ENCODE peak calls at places on chromosomes 13 and 19, in seven cellular contexts. J is H1, F is K562, X is GM12878, N is SK-N-SH, B is GM12892, T is HepG2. D is an unnamed sample.

GRCh38 chr19:35307990-35308389 is 16.0 kb downstream of the MAG start:
- DNase-seq in J (no peak), X (no peak), T (no peak), F (no peak), N (no peak), B (no peak), D (no peak)

GRCh38 chr19:18274776-18275356 is 614 bp upstream of the IQCN start:
- DNase-seq in T (peak), J (no peak), N (no peak), X (no peak), F (peak), B (no peak), D (no peak)

GRCh38 chr19:18274303-18274775 is at the start of gene IQCN:
- DNase-seq in F (no peak), T (peak), J (no peak), B (no peak), N (no peak), X (no peak), D (no peak)

GRCh38 chr13:40126301-40127085 is 471.0 kb downstream of the COG6 start:
- DNase-seq in J (no peak), B (no peak), N (no peak), T (no peak), X (no peak), F (no peak), D (no peak)

GRCh38 chr19:36528921-36529518 is 949 bp upstream of the ZNF260 start:
- DNase-seq in T (peak), X (peak), N (peak), F (peak), B (peak), J (no peak), D (peak)

GRCh38 chr19:47200530-47200929 is 30.5 kb downstream of the BBC3 start:
- DNase-seq in N (no peak), T (no peak), B (no peak), F (no peak), J (no peak), X (no peak), D (no peak)

GRCh38 chr19:13906525-13906904 is 514 bp downstream of the CC2D1A start:
- DNase-seq in J (no peak), N (peak), T (peak), B (no peak), F (no peak), X (no peak), D (no peak)

GRCh38 chr19:50658438-50659317 is 9.4 kb downstream of the C19orf81 start:
- DNase-seq in B (no peak), N (peak), T (no peak), F (peak), J (peak), X (no peak), D (no peak)

GRCh38 chr19:16319466-16319865 is 5.2 kb upstream of the KLF2 start:
- DNase-seq in X (no peak), N (no peak), F (no peak), J (no peak), T (no peak), B (no peak), D (no peak)

GRCh38 chr19:18883530-18884304 is 12.2 kb downstream of the CERS1 start:
- DNase-seq in N (no peak), F (peak), B (no peak), J (no peak), T (no peak), X (no peak), D (no peak)

GRCh38 chr13:24670927-24671326 is 9.3 kb upstream of the ATP12A start:
- DNase-seq in N (peak), X (no peak), J (no peak), F (peak), T (no peak), B (no peak), D (no peak)

GRCh38 chr19:49997709-49998108 is 27.5 kb downstream of the VRK3 start:
- DNase-seq in F (peak), N (peak), B (peak), X (peak), J (no peak), T (peak), D (peak)

GRCh38 chr13:43229506-43229905 is 206.1 kb downstream of the DNAJC15 start:
- DNase-seq in J (no peak), N (no peak), X (no peak), F (no peak), B (no peak), T (no peak), D (no peak)

GRCh38 chr19:58543826-58544590 is at the start of gene TRIM28:
- DNase-seq in X (peak), B (peak), T (peak), J (peak), N (peak), F (peak), D (peak)

GRCh38 chr13:107211073-107211472 is 643.1 kb upstream of the ARGLU1 start:
- DNase-seq in B (peak), F (peak), J (peak), X (no peak), T (peak), N (peak), D (peak)

GRCh38 chr19:40716031-40716654 is 543 bp downstream of the COQ8B start:
- DNase-seq in N (no peak), F (peak), J (no peak), T (no peak), X (peak), B (no peak), D (no peak)

GRCh38 chr13:43720780-43721397 is 65.9 kb downstream of the ENOX1 start:
- DNase-seq in J (no peak), T (no peak), N (no peak), B (no peak), F (no peak), X (no peak), D (no peak)

GRCh38 chr19:54928299-54928698 is 19.0 kb downstream of the NLRP7 start:
- DNase-seq in X (no peak), T (no peak), B (no peak), J (no peak), F (peak), N (no peak), D (no peak)

GRCh38 chr13:63075126-63075525 is 1659.5 kb upstream of the PCDH20 start:
- DNase-seq in T (no peak), X (no peak), B (no peak), F (no peak), N (no peak), J (no peak), D (no peak)

GRCh38 chr13:45951724-45952123 is 100.2 kb upstream of the SIAH3 start:
- DNase-seq in T (no peak), J (no peak), B (no peak), F (no peak), X (no peak), N (no peak), D (no peak)

GRCh38 chr13:69565334-69565733 is 542.3 kb upstream of the ATXN8OS start:
- DNase-seq in T (peak), N (peak), X (peak), J (no peak), B (no peak), F (peak), D (peak)

DNA sequence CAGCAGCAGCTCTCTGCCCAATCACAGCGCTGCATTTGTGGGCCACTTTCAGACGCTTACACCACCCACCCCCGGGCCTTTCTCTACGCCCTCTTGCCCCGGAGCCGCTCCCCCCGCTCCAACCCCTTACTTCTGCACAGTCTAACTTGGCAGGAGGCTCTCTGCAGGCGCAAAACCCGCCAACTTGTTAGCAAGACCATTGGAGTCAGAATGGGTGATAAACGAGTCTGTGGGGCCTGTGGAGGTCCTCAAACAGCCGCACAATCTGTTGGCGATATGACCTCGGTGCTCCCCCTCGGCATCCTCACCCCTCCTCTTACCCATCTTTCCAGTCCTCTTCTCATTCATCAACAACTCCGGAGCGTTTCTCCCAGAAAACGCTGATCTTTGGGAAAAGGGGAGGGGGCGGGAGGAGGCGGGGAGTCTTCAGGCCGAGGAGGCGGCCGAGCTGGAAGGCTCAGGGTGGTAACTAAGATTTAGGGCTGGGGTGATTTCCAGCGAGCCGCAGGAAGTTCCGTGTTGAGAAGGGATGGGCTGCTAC is 4.2 kb downstream of the SOX21 start:
- DNase-seq in T (no peak), F (no peak), B (no peak), J (no peak), X (no peak), N (peak), D (no peak)
- TF ChIP-seq TAF1 in T (no peak), F (no peak), B (no peak), J (no peak), X (no peak), N (no peak), D (no peak)

GRCh38 chr19:45350477-45351058 is 10.0 kb downstream of the KLC3 start:
- DNase-seq in N (peak), T (no peak), X (no peak), F (no peak), B (peak), J (no peak), D (no peak)

GRCh38 chr19:45347570-45348366 is 7.2 kb downstream of the KLC3 start:
- DNase-seq in J (no peak), F (no peak), X (no peak), N (peak), T (no peak), B (no peak), D (no peak)

GRCh38 chr19:45348367-45349125 is 8.0 kb downstream of the KLC3 start:
- DNase-seq in F (no peak), T (no peak), B (no peak), J (no peak), X (no peak), N (peak), D (no peak)

GRCh38 chr19:45349430-45349941 is 8.9 kb downstream of the KLC3 start:
- DNase-seq in F (no peak), T (no peak), X (no peak), J (no peak), B (no peak), N (peak), D (no peak)

DNA sequence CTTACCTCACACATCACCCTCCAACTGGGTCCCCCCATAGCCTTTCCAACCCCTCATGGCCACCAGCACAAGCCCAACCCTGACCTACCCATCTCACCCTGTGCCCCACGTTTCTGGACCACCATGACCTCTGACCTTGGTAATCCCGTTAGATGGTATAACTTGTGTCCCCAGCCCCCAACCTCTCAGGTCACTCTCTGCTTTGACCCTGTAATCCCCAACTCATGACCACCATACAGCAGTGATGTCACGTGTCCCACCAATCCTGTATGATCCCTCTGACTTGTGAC is 8.5 kb downstream of the KLC3 start:
- DNase-seq in J (no peak), X (no peak), B (no peak), N (no peak), T (no peak), F (no peak), D (no peak)
- TF ChIP-seq POLR2AphosphoS5 in J (no peak), X (no peak), B (no peak), N (no peak), T (no peak), F (no peak), D (no peak)

GRCh38 chr13:100633461-100633860 is 41.1 kb downstream of the TMTC4 start:
- DNase-seq in X (no peak), N (no peak), J (no peak), T (peak), B (no peak), F (no peak), D (no peak)
- TF ChIP-seq TAF1 in X (no peak), N (no peak), J (no peak), T (no peak), B (no peak), F (no peak), D (no peak)

GRCh38 chr19:53019684-53020083 is 6.0 kb downstream of the ERVV-1 start:
- DNase-seq in F (no peak), X (no peak), J (peak), B (no peak), N (no peak), T (no peak), D (no peak)
- TF ChIP-seq POLR2AphosphoS5 in F (no peak), X (no peak), J (no peak), B (no peak), N (no peak), T (no peak), D (no peak)

GRCh38 chr19:38786572-38787265 is 2.3 kb upstream of the LGALS7B start:
- DNase-seq in X (no peak), T (no peak), B (no peak), J (no peak), F (no peak), N (no peak), D (no peak)
- TF ChIP-seq TAF1 in X (no peak), T (no peak), B (no peak), J (no peak), F (no peak), N (no peak), D (no peak)

DNA sequence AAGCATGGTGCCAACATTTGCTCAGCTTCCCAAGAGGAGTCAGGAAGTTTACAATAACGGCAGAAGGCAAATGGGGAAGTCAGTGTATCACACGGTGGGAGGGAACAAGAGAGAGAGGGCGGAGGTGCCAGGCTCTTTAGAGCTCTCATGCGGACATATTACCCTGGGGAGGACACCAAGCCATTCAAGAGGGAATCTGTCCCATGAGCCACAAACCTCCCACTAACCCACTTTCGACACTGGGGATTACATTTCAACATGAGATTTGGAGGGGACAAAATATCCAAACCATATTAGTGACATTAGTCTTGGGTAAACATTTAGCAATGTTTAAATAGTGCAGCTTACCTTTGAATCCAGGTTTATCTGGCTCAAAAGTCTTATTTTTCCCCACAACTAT is 69.9 kb downstream of the SLAIN1 start:
- DNase-seq in B (no peak), X (no peak), N (no peak), F (no peak), T (peak), J (no peak), D (no peak)
- TF ChIP-seq POLR2AphosphoS5 in B (no peak), X (no peak), N (no peak), F (no peak), T (no peak), J (no peak), D (no peak)

GRCh38 chr13:96141032-96141431 is 51.1 kb downstream of the HS6ST3 start:
- DNase-seq in N (no peak), J (no peak), B (no peak), X (no peak), F (no peak), T (peak), D (no peak)
- TF ChIP-seq TAF1 in N (no peak), J (no peak), B (no peak), X (no peak), F (no peak), T (no peak), D (no peak)